ENCODE peak calls at places on chromosome 9, in nine cellular contexts. Y is gastrocnemius medialis, B is cardiac fibroblast, O is A673, E is AG09309, N is BE2C, A is left lung, G is natural killer cell, Q is fibroblast of mammary gland. F is an unnamed sample.
A peak's percentile ranks its signal among the peaks of the same experiment; 100 is the strongest.

GRCh38 chr9:88388203-88388885 is at the start of gene SPIN1:
- DNase-seq in N (peak; percentile 86), G (peak; percentile 85), B (peak; percentile 84), Y (peak; percentile 2), O (peak; percentile 88), A (peak; percentile 93), E (no peak), Q (peak; percentile 55), F (peak; percentile 89)

GRCh38 chr9:96006961-96007360 is 131.5 kb downstream of the ERCC6L2 start:
- DNase-seq in E (peak; percentile 1), A (no peak), Q (peak; percentile 70), B (no peak), N (no peak), O (no peak), Y (no peak), G (no peak), F (no peak)

GRCh38 chr9:87263291-87263690 is 234.4 kb upstream of the DAPK1 start:
- DNase-seq in A (no peak), Q (no peak), O (no peak), E (no peak), N (no peak), G (no peak), B (no peak), Y (no peak), F (peak; percentile 12)

GRCh38 chr9:20544953-20545622 is 77.2 kb downstream of the MLLT3 start:
- DNase-seq in N (no peak), O (no peak), G (no peak), A (no peak), Q (no peak), B (no peak), Y (no peak), E (no peak), F (no peak)

GRCh38 chr9:68914751-68915150 is 99.2 kb downstream of the PRKACG start:
- DNase-seq in O (no peak), Q (no peak), B (no peak), Y (no peak), N (no peak), G (no peak), E (no peak), A (no peak), F (no peak)

GRCh38 chr9:8871396-8871795 is 1071.8 kb upstream of the DMAC1 start:
- DNase-seq in Q (no peak), Y (no peak), G (no peak), O (no peak), A (no peak), N (no peak), B (no peak), E (no peak), F (no peak)

GRCh38 chr9:1129382-1129781 is 79.2 kb downstream of the DMRT2 start:
- DNase-seq in B (no peak), O (no peak), Y (no peak), G (no peak), E (no peak), Q (no peak), N (no peak), A (no peak), F (no peak)

GRCh38 chr9:76333964-76334363 is 60.3 kb downstream of the RFK start:
- DNase-seq in Q (no peak), N (no peak), O (peak; percentile 4), E (no peak), B (no peak), G (no peak), A (no peak), Y (no peak), F (no peak)

GRCh38 chr9:104864675-104865104 is 63.3 kb downstream of the ABCA1 start:
- DNase-seq in E (peak; percentile 69), A (no peak), N (no peak), O (no peak), G (no peak), Q (peak; percentile 98), B (peak; percentile 72), Y (no peak), F (no peak)

GRCh38 chr9:117368684-117369230 is 46.1 kb downstream of the ASTN2 start:
- DNase-seq in Q (no peak), A (no peak), E (no peak), N (no peak), G (no peak), Y (no peak), B (no peak), O (no peak), F (no peak)

GRCh38 chr9:77964258-77964657 is 67.4 kb downstream of the GNAQ start:
- DNase-seq in Y (no peak), B (no peak), A (no peak), N (no peak), E (no peak), Q (no peak), O (no peak), G (no peak), F (no peak)

GRCh38 chr9:19379697-19380046 is 364 bp downstream of the RPS6 start:
- DNase-seq in O (no peak), E (no peak), B (peak; percentile 45), Y (peak; percentile 9), A (peak; percentile 83), N (no peak), Q (peak; percentile 19), G (no peak), F (peak; percentile 55)

GRCh38 chr9:98215821-98216220 is 23.4 kb upstream of the CORO2A start:
- DNase-seq in N (peak; percentile 75), Y (no peak), E (no peak), G (no peak), O (no peak), Q (no peak), A (peak; percentile 48), B (peak; percentile 38), F (peak; percentile 53)

GRCh38 chr9:123216387-123216786 is 52.0 kb downstream of the STRBP start:
- DNase-seq in O (no peak), A (no peak), E (no peak), B (no peak), Q (no peak), G (no peak), Y (no peak), N (no peak), F (no peak)

GRCh38 chr9:77864096-77864889 is 167.3 kb downstream of the GNAQ start:
- DNase-seq in G (no peak), E (no peak), Y (no peak), N (no peak), O (no peak), A (no peak), B (peak; percentile 86), Q (peak; percentile 80), F (no peak)

GRCh38 chr9:131690950-131691573 is 48.8 kb downstream of the RAPGEF1 start:
- DNase-seq in B (no peak), Y (no peak), O (no peak), E (no peak), Q (no peak), A (no peak), N (no peak), G (no peak), F (no peak)

GRCh38 chr9:33223696-33224095 is 16.3 kb upstream of the SPINK4 start:
- DNase-seq in E (no peak), A (no peak), O (no peak), G (no peak), Y (no peak), N (no peak), B (peak; percentile 64), Q (peak; percentile 18), F (no peak)
- TF ChIP-seq CTCF in E (peak; percentile 47), A (no peak), O (peak; percentile 40), G (no peak), Y (no peak), N (peak; percentile 19), B (peak; percentile 21), Q (peak; percentile 15), F (no peak)

GRCh38 chr9:35385042-35385441 is 104.9 kb upstream of the RUSC2 start:
- DNase-seq in E (peak; percentile 63), N (no peak), B (peak; percentile 84), Q (peak; percentile 74), Y (no peak), A (no peak), G (no peak), O (no peak), F (no peak)
- TF ChIP-seq CTCF in E (peak; percentile 73), N (no peak), B (peak; percentile 57), Q (peak; percentile 64), Y (no peak), A (no peak), G (no peak), O (peak; percentile 38), F (no peak)

DNA sequence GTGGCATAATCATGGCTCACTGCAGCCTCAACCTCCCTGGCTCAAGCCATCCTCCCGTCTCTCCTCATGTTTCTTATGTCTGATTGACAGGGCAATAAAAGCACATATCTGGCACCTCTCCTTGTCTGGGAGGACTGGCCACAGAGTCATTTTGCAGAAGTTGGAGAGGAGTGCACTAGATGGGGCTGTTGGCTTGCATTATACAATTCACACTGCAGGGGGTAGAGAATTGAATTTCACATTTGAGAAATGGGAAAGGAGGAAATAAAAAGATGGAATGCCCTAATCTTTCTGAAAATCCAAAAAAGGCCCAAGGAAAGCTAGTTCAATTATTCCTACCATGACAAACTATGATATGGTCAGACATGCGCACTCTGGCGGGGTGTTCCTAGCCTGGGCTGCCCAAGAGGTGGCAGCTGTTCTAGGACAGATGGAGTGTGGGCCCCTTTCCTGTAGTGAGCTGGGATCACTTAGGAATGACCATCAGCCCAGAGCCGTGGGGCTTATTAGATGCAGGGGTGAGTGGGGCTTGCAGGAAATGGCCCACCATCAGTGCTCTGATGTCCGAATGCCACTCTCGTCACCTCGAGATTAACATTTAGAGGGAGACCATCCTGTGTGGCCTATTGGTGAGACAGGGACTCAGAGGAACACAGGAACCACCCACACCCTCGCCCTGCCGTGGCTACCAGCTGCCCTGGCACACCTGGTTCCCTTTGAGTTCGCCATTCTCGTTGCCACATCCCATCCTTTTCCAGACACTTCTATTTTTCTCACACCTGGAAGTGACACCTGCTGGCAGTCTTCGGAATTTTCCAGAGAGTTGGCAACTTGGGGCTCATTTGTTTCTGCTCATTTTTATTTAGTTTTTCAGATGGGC is 21.8 kb upstream of the ANKRD18A start:
- DNase-seq in Y (no peak), G (no peak), O (peak; percentile 75), A (no peak), Q (peak; percentile 44), B (peak; percentile 67), E (no peak), N (peak; percentile 24), F (peak; percentile 26)
- TF ChIP-seq CTCF in Y (no peak), G (no peak), O (peak; percentile 60), A (no peak), Q (peak; percentile 43), B (peak; percentile 40), E (peak; percentile 16), N (peak; percentile 56), F (peak; percentile 41)

DNA sequence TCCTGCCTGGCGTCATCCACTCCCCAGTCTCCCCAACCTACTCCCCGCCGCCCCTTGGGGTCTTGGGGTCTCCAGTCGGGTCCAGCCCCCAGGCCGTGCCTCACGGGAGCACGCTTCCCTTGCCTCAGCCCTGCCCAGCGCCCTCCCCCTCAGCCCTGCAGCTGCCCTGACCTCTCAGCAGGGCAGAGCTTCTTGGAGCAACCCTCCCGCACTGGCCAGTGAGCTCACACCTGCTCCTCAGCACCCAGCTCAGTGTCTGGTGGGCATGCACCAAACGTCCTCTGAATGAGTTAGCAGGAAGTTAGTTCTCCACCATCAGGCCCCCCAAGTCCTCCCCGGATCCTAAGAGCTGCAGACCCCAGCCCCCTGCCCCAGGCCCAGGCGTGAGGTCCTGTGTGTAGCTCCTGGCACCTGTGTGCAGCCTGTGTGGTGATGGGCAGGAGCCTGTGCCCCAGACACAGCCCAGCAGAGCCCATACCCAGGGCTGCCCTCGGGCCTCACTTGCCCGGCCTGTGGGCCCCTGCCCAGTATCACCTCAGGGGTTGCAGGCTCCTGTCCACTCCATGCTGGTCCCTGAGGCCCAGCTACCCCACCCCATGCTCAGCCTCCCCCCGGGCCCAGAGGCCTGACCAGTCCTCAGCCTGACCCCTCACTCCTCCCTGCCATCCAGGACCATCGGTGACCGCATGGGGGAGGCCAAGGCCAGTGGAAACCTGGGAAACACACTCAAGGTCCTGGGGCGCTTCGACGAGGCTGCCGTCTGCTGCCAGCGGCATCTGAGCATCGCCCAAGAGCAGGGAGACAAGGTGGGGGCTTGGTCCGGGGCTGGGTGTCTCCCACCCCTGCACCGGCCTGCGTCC is 8.2 kb downstream of the GPSM1 start:
- DNase-seq in E (no peak), B (no peak), Q (no peak), N (no peak), O (no peak), G (no peak), A (no peak), Y (no peak), F (no peak)
- TF ChIP-seq CTCF in E (no peak), B (no peak), Q (no peak), N (no peak), O (no peak), G (no peak), A (no peak), Y (no peak), F (no peak)

F was measured in nephron progenitor cell.